ENCODE peak calls at places on chromosomes 16 and 17, in five cellular contexts. S is CD4-positive, alpha-beta T cell; V is heart right ventricle; H is PC-9; U is CD8-positive, alpha-beta T cell. D is an unnamed sample.

GRCh38 chr17:44829558-44830358 is at the start of gene GJC1:
- DNase-seq in H (peak; percentile 58), S (no peak), U (no peak), V (peak; percentile 38), D (no peak)

GRCh38 chr17:28871056-28871579 is 16.3 kb downstream of the ERAL1 start:
- DNase-seq in S (peak; percentile 20), U (peak; percentile 30), H (no peak), V (no peak), D (no peak)

GRCh38 chr16:87391324-87391949 is 699 bp upstream of the MAP1LC3B start:
- DNase-seq in H (no peak), U (peak; percentile 7), V (peak; percentile 58), S (no peak), D (no peak)

GRCh38 chr16:53518550-53519416 is 15.8 kb upstream of the AKTIP start:
- DNase-seq in V (peak; percentile 79), U (peak; percentile 66), S (peak; percentile 75), H (no peak), D (no peak)

GRCh38 chr17:45043268-45043681 is 8.2 kb downstream of the DCAKD start:
- DNase-seq in S (no peak), H (no peak), U (no peak), V (no peak), D (peak; percentile 64)

GRCh38 chr17:7774037-7774659 is 56.6 kb downstream of the DNAH2 start:
- DNase-seq in S (no peak), U (no peak), H (peak; percentile 59), V (no peak), D (no peak)

GRCh38 chr17:47810200-47810821 is 11.3 kb downstream of the OSBPL7 start:
- DNase-seq in H (peak; percentile 93), U (no peak), S (no peak), V (no peak), D (peak; percentile 96)

GRCh38 chr17:73821665-73822064 is 177.4 kb upstream of the SDK2 start:
- DNase-seq in H (no peak), U (no peak), V (no peak), S (no peak), D (no peak)

GRCh38 chr16:987846-988245 is 6.3 kb downstream of the SOX8 start:
- DNase-seq in U (no peak), S (no peak), H (no peak), V (no peak), D (no peak)

GRCh38 chr17:64418506-64419339 is 28.1 kb upstream of the PECAM1 start:
- DNase-seq in U (no peak), V (no peak), H (no peak), S (no peak), D (no peak)

GRCh38 chr16:53984936-53985335 is 281.0 kb downstream of the FTO start:
- DNase-seq in V (no peak), S (no peak), U (no peak), H (no peak), D (peak; percentile 25)

GRCh38 chr16:66918803-66919568 is at the start of gene CDH16:
- DNase-seq in V (no peak), U (no peak), H (no peak), S (no peak), D (no peak)

GRCh38 chr16:25689137-25689836 is 2.5 kb upstream of the HS3ST4 start:
- DNase-seq in U (no peak), S (no peak), V (no peak), H (no peak), D (no peak)

GRCh38 chr17:65707780-65708179 is 146.3 kb upstream of the AXIN2 start:
- DNase-seq in V (no peak), H (no peak), S (no peak), U (no peak), D (no peak)

GRCh38 chr16:73713817-73714495 is 582.7 kb upstream of the PSMD7 start:
- DNase-seq in U (no peak), H (no peak), V (peak; percentile 6), S (no peak), D (no peak)

DNA sequence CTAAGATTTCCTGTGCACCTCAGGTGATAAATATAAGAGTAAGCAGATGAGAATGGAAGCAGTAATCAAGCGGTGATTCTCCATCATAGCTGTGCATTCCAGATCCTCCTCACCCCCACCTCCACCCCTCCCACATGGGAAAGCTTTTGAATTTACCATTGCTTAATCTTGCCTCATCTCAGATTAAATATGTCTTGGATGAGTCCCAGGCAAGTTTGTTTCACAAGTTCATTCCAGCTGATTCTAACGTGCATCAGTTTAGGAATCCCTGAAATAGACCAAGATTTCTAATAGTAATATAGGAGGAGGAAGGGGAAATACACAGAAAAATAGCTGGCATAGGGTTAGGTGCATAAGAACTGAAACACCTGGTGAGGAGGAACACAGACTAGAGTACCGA is 396.2 kb upstream of the KIF2B start:
- DNase-seq in H (no peak), U (no peak), V (no peak), S (no peak), D (peak; percentile 20)
- TF ChIP-seq CTCF in H (no peak), U (no peak), V (no peak), S (no peak), D (no peak)

DNA sequence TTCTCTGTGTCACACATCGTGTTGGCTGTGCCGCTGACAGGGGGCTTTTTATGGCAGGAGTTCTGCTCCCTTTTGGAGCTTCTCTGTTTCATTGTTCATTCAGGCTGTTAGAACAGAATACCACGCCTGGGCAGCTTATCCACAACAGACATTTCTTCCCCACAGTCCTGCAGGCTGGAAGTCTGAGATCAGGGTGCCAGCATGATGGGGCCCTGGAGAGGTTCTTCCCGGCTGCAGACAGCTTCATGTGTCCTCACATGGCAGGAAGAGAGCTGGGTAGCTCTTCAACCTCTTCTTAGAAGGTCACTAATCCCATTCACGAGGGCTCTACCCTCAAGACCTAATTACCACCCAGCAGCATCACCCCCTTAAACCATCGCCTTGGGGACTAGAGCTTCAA is 65.1 kb downstream of the DHRS7C start:
- DNase-seq in U (no peak), S (no peak), V (no peak), H (no peak), D (no peak)
- H3K27me3 ChIP-seq in U (no peaks in the 10 kb centered on the region), S (no peaks in the 10 kb centered on the region), V (peaks cover 30% of the 10 kb centered on the region), H (no peaks in the 10 kb centered on the region), D (no peaks in the 10 kb centered on the region)

GRCh38 chr16:50665128-50665878 is 15.8 kb downstream of the SNX20 start:
- DNase-seq in V (peak; percentile 83), S (peak; percentile 69), U (peak; percentile 78), H (peak; percentile 79), D (peak; percentile 59)

GRCh38 chr16:50669741-50670140 is 11.4 kb downstream of the SNX20 start:
- DNase-seq in V (no peak), U (no peak), S (no peak), H (no peak), D (no peak)

GRCh38 chr16:50668368-50669008 is 12.6 kb downstream of the SNX20 start:
- DNase-seq in U (no peak), H (peak; percentile 31), V (no peak), S (no peak), D (no peak)

GRCh38 chr16:50666658-50667496 is 14.2 kb downstream of the SNX20 start:
- DNase-seq in S (peak; percentile 22), V (no peak), H (no peak), U (peak; percentile 30), D (no peak)

DNA sequence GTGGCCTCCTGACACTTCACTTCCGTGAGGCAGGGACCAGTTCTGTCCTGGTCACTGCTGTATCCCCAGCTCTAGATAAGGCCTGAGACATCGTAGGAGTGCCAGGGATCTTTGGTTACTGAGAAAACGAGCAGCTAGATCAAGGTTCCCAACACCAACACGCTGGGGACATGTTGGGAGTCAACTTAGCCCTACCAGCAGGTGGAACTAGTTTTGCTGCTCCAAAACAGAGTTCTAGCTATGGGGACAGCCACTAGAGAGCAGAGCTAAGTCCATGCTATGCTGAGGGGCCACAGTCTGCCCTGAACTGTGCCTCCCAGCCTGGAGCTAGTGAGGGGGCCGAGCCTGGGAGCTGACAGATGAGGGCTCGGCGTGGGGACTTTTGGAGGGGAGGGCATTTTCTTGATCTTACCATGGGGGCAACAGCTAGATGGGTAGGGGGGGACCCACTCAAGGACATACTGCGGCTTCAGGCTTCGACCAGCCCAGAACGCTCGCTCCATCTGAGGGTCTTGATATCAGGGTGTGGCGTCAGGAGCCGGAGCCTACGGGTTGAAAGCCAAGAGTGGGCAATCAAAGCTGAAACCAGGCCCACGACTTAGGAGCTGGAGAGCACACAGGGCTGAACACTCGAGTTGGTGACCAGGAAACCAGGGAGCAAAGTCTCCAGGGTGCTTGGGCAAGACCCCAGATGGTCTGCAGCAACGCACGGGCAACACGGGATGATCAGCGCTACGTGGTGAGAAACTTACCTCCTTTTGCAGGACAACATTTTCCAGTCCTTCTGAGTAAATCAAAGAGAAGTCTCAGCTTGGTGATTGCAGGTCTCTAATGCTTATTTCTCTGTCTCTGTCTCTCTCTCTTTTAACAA is 13.4 kb downstream of the SNX20 start:
- DNase-seq in V (no peak), S (no peak), H (no peak), U (no peak), D (no peak)
- TF ChIP-seq CTCF in V (no peak), S (peak; percentile 21), H (no peak), U (no peak), D (peak; percentile 21)

GRCh38 chr16:85944572-85945423 is 45.8 kb downstream of the IRF8 start:
- DNase-seq in H (no peak), V (no peak), S (no peak), U (no peak), D (no peak)
- H3K27me3 ChIP-seq in H (peaks cover 97% of the 10 kb centered on the region), V (peaks cover 29% of the 10 kb centered on the region), S (no peaks in the 10 kb centered on the region), U (no peaks in the 10 kb centered on the region), D (no peaks in the 10 kb centered on the region)

GRCh38 chr16:22055881-22056280 is 36.5 kb upstream of the VWA3A start:
- DNase-seq in H (no peak), U (no peak), S (no peak), V (no peak), D (no peak)
- TF ChIP-seq CTCF in H (no peak), U (no peak), S (no peak), V (no peak), D (peak; percentile 56)

DNA sequence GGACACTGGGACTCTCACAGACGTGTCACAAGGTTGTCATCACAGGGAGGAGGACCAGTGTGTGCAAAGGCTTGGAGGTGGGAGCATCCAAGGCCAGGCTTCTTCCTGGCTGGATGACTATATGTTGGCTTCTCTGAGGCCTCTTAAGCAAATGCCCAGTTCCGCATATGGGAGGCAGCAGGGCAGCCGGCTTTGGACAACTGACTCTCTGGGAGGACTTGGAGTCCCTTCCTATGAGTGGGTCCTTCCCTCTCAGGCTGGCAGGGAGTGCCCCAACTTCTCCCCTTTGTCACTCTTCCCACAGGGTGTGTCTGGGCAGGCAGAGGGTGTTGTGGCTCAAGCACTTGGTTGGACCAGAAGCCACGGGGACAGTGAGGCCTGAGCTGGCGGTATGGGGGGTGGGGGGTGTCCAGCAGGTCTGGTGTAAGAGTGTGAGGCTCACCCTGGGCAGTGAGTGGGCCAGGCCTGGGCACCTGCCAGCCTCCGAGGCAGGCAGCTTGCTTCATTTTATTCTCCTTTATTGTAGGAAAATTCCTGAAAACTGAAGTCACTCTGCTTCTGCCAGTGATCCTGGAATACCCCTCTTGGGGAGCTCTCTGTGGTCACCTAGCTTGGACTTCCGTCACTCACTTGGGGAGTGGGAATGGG is 14.9 kb downstream of the ADGRG1 start:
- DNase-seq in U (no peak), S (no peak), H (peak; percentile 84), V (no peak), D (no peak)
- H3K27me3 ChIP-seq in U (no peaks in the 10 kb centered on the region), S (peaks cover 3% of the 10 kb centered on the region), H (no peaks in the 10 kb centered on the region), V (no peaks in the 10 kb centered on the region), D (no peaks in the 10 kb centered on the region)

DNA sequence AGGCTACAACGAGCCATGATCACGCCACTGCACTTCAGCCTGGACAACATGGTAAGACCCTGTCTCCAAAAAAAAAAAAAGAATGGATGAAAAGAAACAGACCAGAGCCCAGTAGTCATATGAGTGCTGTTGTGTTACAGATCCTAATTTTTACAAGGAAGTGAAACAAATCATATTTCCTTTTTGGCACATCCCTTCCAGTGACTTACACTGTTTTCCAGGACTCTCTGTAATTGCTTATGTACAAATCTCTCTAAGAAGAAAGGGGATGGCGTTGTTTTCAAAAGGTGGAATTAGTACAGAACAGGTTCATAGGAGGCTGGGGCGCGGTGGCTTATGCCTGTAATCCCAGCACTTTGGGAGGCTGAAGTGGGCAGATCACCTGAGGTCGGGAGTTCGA is 19.8 kb upstream of the ZNF594 start:
- DNase-seq in H (no peak), U (no peak), V (no peak), S (no peak), D (no peak)
- TF ChIP-seq CTCF in H (no peak), U (no peak), V (no peak), S (no peak), D (no peak)

D was measured in foreskin keratinocyte.